ENCODE peak calls at places on chromosomes 2 and 18, in four cellular contexts. One of them, this sample, is unnamed.

GRCh38 chr2:120398051-120398960 is 52.4 kb downstream of the INHBB start:
- DNase-seq in HepG2: no peak
- DNase-seq in H1: no peak
- DNase-seq in SK-N-SH: no peak
- DNase-seq in this sample: no peak

GRCh38 chr2:176491172-176491904 is 222.1 kb downstream of the MTX2 start:
- DNase-seq in HepG2: no peak
- DNase-seq in H1: no peak
- DNase-seq in SK-N-SH: peak; percentile 29
- DNase-seq in this sample: peak; percentile 67

GRCh38 chr18:25132786-25133496 is 219.0 kb downstream of the ZNF521 start:
- DNase-seq in HepG2: no peak
- DNase-seq in H1: no peak
- DNase-seq in SK-N-SH: no peak
- DNase-seq in this sample: no peak

GRCh38 chr2:164910091-164910899 is 45.0 kb downstream of the SLC38A11 start:
- DNase-seq in HepG2: peak; percentile 63
- DNase-seq in H1: no peak
- DNase-seq in SK-N-SH: no peak
- DNase-seq in this sample: no peak

GRCh38 chr2:237298323-237299118 is 115.4 kb downstream of the COL6A3 start:
- DNase-seq in HepG2: peak; percentile 51
- DNase-seq in H1: no peak
- DNase-seq in SK-N-SH: peak; percentile 33
- DNase-seq in this sample: no peak

GRCh38 chr2:45814528-45814927 is 163.1 kb downstream of the PRKCE start:
- DNase-seq in HepG2: no peak
- DNase-seq in H1: no peak
- DNase-seq in SK-N-SH: no peak
- DNase-seq in this sample: no peak

GRCh38 chr18:8813621-8814020 is 108.3 kb downstream of the MTCL1 start:
- DNase-seq in HepG2: no peak
- DNase-seq in H1: no peak
- DNase-seq in SK-N-SH: no peak
- DNase-seq in this sample: no peak

GRCh38 chr2:231667096-231667427 is 41.3 kb upstream of the PTMA start:
- DNase-seq in HepG2: no peak
- DNase-seq in H1: no peak
- DNase-seq in SK-N-SH: no peak
- DNase-seq in this sample: no peak

GRCh38 chr2:222024934-222025890 is 273.6 kb downstream of the PAX3 start:
- DNase-seq in HepG2: peak; percentile 31
- DNase-seq in H1: no peak
- DNase-seq in SK-N-SH: peak; percentile 8
- DNase-seq in this sample: no peak

GRCh38 chr2:2880938-2881337 is 496.7 kb downstream of the EIPR1 start:
- DNase-seq in HepG2: no peak
- DNase-seq in H1: no peak
- DNase-seq in SK-N-SH: no peak
- DNase-seq in this sample: no peak

GRCh38 chr2:208407667-208408066 is 1.1 kb downstream of the PTH2R start:
- DNase-seq in HepG2: peak; percentile 3
- DNase-seq in H1: no peak
- DNase-seq in SK-N-SH: peak; percentile 45
- DNase-seq in this sample: no peak

GRCh38 chr2:23524261-23524706 is 139.3 kb downstream of the KLHL29 start:
- DNase-seq in HepG2: no peak
- DNase-seq in H1: no peak
- DNase-seq in SK-N-SH: no peak
- DNase-seq in this sample: no peak

GRCh38 chr2:100215375-100215774 is 73.0 kb upstream of the AFF3 start:
- DNase-seq in HepG2: no peak
- DNase-seq in H1: no peak
- DNase-seq in SK-N-SH: no peak
- DNase-seq in this sample: no peak

GRCh38 chr2:18903750-18904149 is 314.4 kb upstream of the NT5C1B start:
- DNase-seq in HepG2: no peak
- DNase-seq in H1: no peak
- DNase-seq in SK-N-SH: no peak
- DNase-seq in this sample: no peak

GRCh38 chr2:42503291-42503690 is 9.5 kb upstream of the KCNG3 start:
- DNase-seq in HepG2: no peak
- DNase-seq in H1: no peak
- DNase-seq in SK-N-SH: no peak
- DNase-seq in this sample: no peak

GRCh38 chr2:101036562-101036961 is 34.5 kb downstream of the RPL31 start:
- DNase-seq in HepG2: peak; percentile 33
- DNase-seq in H1: no peak
- DNase-seq in SK-N-SH: peak; percentile 62
- DNase-seq in this sample: no peak

GRCh38 chr2:218010838-218011616 is 8.2 kb upstream of the TNS1 start:
- DNase-seq in HepG2: no peak
- DNase-seq in H1: no peak
- DNase-seq in SK-N-SH: peak; percentile 84
- DNase-seq in this sample: no peak

GRCh38 chr2:31505133-31505532 is 75.6 kb downstream of the SRD5A2 start:
- DNase-seq in HepG2: no peak
- DNase-seq in H1: no peak
- DNase-seq in SK-N-SH: no peak
- DNase-seq in this sample: no peak

GRCh38 chr2:66559672-66560071 is 124.7 kb downstream of the MEIS1 start:
- DNase-seq in HepG2: no peak
- DNase-seq in H1: no peak
- DNase-seq in SK-N-SH: no peak
- DNase-seq in this sample: no peak

GRCh38 chr2:18834341-18834740 is 245.0 kb upstream of the NT5C1B start:
- DNase-seq in HepG2: no peak
- DNase-seq in H1: no peak
- DNase-seq in SK-N-SH: no peak
- DNase-seq in this sample: no peak

GRCh38 chr2:174174741-174175140 is 73.6 kb downstream of the OLA1 start:
- DNase-seq in HepG2: peak; percentile 47
- DNase-seq in H1: no peak
- DNase-seq in SK-N-SH: no peak
- DNase-seq in this sample: no peak

GRCh38 chr2:173990970-173991819 is 26.0 kb upstream of the SP3 start:
- DNase-seq in HepG2: no peak
- DNase-seq in H1: no peak
- DNase-seq in SK-N-SH: peak; percentile 43
- DNase-seq in this sample: peak; percentile 87

GRCh38 chr2:10709290-10709939 is 12.0 kb upstream of the ATP6V1C2 start:
- DNase-seq in HepG2: peak; percentile 51
- DNase-seq in H1: peak; percentile 41
- DNase-seq in SK-N-SH: peak; percentile 50
- DNase-seq in this sample: no peak

GRCh38 chr2:6392966-6393365 is 472.7 kb downstream of the CMPK2 start:
- DNase-seq in HepG2: no peak
- DNase-seq in H1: no peak
- DNase-seq in SK-N-SH: no peak
- DNase-seq in this sample: no peak

GRCh38 chr2:102282646-102283045 is 28.7 kb upstream of the IL1RL1 start:
- DNase-seq in HepG2: no peak
- DNase-seq in H1: no peak
- DNase-seq in SK-N-SH: no peak
- DNase-seq in this sample: no peak

GRCh38 chr2:97673915-97674283 is 4.4 kb downstream of the C2orf92 start:
- DNase-seq in HepG2: no peak
- DNase-seq in H1: no peak
- DNase-seq in SK-N-SH: no peak
- DNase-seq in this sample: no peak

GRCh38 chr2:51662187-51662586 is 630.3 kb upstream of the NRXN1 start:
- DNase-seq in HepG2: no peak
- DNase-seq in H1: no peak
- DNase-seq in SK-N-SH: no peak
- DNase-seq in this sample: no peak

GRCh38 chr2:159925975-159926374 is 128.0 kb upstream of the CD302 start:
- DNase-seq in HepG2: no peak
- DNase-seq in H1: no peak
- DNase-seq in SK-N-SH: no peak
- DNase-seq in this sample: no peak

GRCh38 chr18:26448714-26449159 is 99.6 kb downstream of the KCTD1 start:
- DNase-seq in HepG2: no peak
- DNase-seq in H1: no peak
- DNase-seq in SK-N-SH: no peak
- DNase-seq in this sample: no peak

GRCh38 chr2:184562532-184562931 is 35.8 kb upstream of the ZNF804A start:
- DNase-seq in HepG2: no peak
- DNase-seq in H1: no peak
- DNase-seq in SK-N-SH: no peak
- DNase-seq in this sample: no peak

DNA sequence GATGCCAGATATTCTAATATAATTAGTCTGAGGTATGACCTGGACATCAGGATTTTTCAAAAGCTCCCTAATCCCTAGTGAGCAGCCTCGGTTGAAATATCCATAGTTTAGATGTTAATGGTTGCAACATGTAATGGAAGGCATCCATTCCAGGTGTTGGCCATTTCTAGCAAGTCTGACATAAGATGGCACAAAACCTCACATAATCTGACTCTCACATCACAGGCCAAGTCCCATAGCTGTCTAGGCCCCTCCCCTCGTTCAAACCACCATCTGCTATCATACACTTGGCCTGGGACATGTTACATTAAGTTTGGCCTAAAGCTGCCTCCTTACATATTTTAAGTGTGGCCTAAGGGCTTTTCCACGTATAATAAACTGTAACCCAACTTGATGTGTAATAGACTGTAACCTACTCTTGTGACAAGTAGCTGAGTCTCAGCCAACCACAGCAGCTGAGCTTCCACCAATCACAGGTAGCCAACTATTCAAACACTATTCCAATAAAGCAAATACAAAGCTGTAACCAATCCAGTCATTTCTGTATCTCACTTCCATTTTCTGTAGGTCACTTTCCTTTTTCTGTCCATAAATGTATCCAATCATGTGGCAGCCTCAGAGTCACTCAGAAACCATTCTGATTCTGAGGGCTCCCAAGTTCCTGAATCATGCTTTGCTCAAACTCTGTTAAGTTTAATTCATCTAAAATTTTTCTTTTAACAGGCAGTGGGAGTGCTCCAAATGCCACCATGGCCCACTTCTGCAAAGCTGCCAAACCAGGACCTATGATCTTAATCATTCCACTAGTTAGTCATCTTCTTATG is 59.4 kb downstream of the ADD2 start:
- DNase-seq in HepG2: no peak
- DNase-seq in H1: no peak
- DNase-seq in SK-N-SH: no peak
- DNase-seq in this sample: no peak
- TF ChIP-seq TCF12 in HepG2: no peak
- TF ChIP-seq TCF12 in H1: no peak
- TF ChIP-seq TCF12 in SK-N-SH: no peak
- TF ChIP-seq TCF12 in this sample: no peak

GRCh38 chr2:128403814-128404708 is 85.4 kb upstream of the HS6ST1 start:
- DNase-seq in HepG2: no peak
- DNase-seq in H1: no peak
- DNase-seq in SK-N-SH: no peak
- DNase-seq in this sample: no peak
- TF ChIP-seq TCF12 in HepG2: no peak
- TF ChIP-seq TCF12 in H1: no peak
- TF ChIP-seq TCF12 in SK-N-SH: no peak
- TF ChIP-seq TCF12 in this sample: no peak

DNA sequence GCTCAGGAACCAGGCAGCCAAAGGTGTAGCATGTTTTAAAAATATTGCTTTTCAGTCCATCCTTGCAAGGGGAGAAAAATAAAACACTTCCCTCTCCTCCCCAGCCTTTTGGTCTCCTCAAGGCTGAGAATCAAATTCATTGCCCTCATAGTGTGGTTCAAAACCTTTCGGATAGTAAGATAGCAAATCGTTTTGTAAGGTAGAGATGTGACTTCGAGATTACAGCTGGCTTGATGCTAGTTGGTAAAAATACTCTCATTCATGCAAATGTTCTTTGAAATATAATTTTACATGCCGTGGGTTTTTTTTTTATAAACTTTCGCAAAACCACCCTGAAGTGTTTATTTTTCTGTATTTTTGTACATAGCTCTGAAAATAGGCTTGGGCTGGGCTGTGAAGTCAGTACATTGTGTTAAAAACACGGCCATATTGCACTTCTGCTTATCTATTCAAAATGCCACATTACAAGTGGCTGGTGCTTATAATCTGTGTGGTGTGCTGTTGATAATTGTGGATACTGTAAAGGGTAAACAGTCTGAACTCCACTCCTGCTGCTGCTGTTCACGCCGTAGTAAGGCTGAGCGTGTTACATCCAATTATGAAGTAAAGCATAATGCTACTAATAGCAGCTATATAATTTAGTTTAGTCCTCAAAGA is 172.0 kb upstream of the SIX3 start:
- DNase-seq in HepG2: no peak
- DNase-seq in H1: no peak
- DNase-seq in SK-N-SH: peak; percentile 56
- DNase-seq in this sample: no peak
- TF ChIP-seq TCF12 in HepG2: no peak
- TF ChIP-seq TCF12 in H1: no peak
- TF ChIP-seq TCF12 in SK-N-SH: no peak
- TF ChIP-seq TCF12 in this sample: no peak

GRCh38 chr2:181106229-181106628 is 125.8 kb downstream of the UBE2E3 start:
- DNase-seq in HepG2: no peak
- DNase-seq in H1: no peak
- DNase-seq in SK-N-SH: peak; percentile 57
- DNase-seq in this sample: no peak
- TF ChIP-seq TCF12 in HepG2: no peak
- TF ChIP-seq TCF12 in H1: no peak
- TF ChIP-seq TCF12 in SK-N-SH: peak; percentile 68
- TF ChIP-seq TCF12 in this sample: no peak

DNA sequence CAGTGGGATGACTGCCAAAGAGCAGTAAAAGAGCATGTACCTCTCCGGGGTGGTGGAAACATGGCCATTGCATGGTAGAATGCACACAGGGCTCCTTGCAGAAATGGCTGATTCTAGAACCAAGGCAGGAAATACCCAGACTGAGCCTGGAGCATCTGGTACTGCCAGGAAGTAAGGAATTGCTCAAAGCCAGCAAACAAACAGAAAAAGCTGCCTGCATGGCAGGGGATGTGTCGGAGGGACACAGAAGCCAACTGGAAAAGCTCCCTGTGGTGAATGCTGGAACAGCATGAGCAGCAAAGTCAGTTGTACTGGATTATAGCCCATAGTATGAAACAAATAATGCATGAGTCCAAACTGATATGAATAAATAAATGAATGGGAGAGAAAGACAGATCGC is 78.0 kb upstream of the NFATC1 start:
- DNase-seq in HepG2: no peak
- DNase-seq in H1: no peak
- DNase-seq in SK-N-SH: no peak
- DNase-seq in this sample: no peak
- TF ChIP-seq TCF12 in HepG2: no peak
- TF ChIP-seq TCF12 in H1: no peak
- TF ChIP-seq TCF12 in SK-N-SH: no peak
- TF ChIP-seq TCF12 in this sample: no peak

GRCh38 chr2:180653481-180653880 is 326.9 kb upstream of the UBE2E3 start:
- DNase-seq in HepG2: no peak
- DNase-seq in H1: no peak
- DNase-seq in SK-N-SH: no peak
- DNase-seq in this sample: no peak
- TF ChIP-seq TCF12 in HepG2: no peak
- TF ChIP-seq TCF12 in H1: no peak
- TF ChIP-seq TCF12 in SK-N-SH: no peak
- TF ChIP-seq TCF12 in this sample: no peak

This sample was measured in GM12878.